ENCODE peak calls at places on chromosomes 1 and 21, in ten cellular contexts. G is H54, T is stromal cell of bone marrow, N is T-helper 2 cell, R is T-cell, J is ascending aorta, O is T-helper 17 cell, L is EL, U is immature natural killer cell, H is kidney tubule cell. M is an unnamed sample.

GRCh38 chr1:196873385-196873784 is 14.5 kb upstream of the CFHR4 start:
- DNase-seq in N (no peak), G (no peak), T (no peak), U (no peak), R (no peak), J (no peak), O (no peak), H (no peak), L (no peak), M (no peak)

GRCh38 chr21:35046880-35047229 is 2.2 kb downstream of the RUNX1 start:
- DNase-seq in T (no peak), R (no peak), U (no peak), N (no peak), J (no peak), O (no peak), G (peak), H (peak), L (peak), M (peak)

GRCh38 chr1:201022824-201023516 is 544 bp downstream of the KIF21B start:
- DNase-seq in J (no peak), G (no peak), O (no peak), T (no peak), N (no peak), U (peak), L (peak), H (no peak), R (peak), M (no peak)

GRCh38 chr1:8051650-8052049 is 25.5 kb upstream of the ERRFI1 start:
- DNase-seq in O (no peak), N (no peak), H (no peak), U (no peak), T (no peak), R (no peak), G (no peak), L (no peak), J (no peak), M (no peak)

GRCh38 chr1:220294754-220295419 is 22.6 kb upstream of the RAB3GAP2 start:
- DNase-seq in O (no peak), G (no peak), R (no peak), U (no peak), T (no peak), N (no peak), J (no peak), L (peak), H (no peak), M (peak)

GRCh38 chr1:51919684-51920083 is 41.2 kb upstream of the NRDC start:
- DNase-seq in H (no peak), U (no peak), T (no peak), J (no peak), N (no peak), L (no peak), O (no peak), R (no peak), G (no peak), M (no peak)

GRCh38 chr1:235910357-235911299 is 43.9 kb upstream of the LYST start:
- DNase-seq in H (peak), U (no peak), G (peak), J (no peak), L (peak), R (no peak), O (no peak), N (no peak), T (peak), M (peak)

GRCh38 chr1:156689960-156690672 is 12.9 kb upstream of the NES start:
- DNase-seq in O (no peak), T (no peak), G (no peak), R (no peak), U (no peak), N (no peak), L (no peak), H (peak), J (no peak), M (no peak)

GRCh38 chr1:42737257-42737656 is 2.8 kb downstream of the CLDN19 start:
- DNase-seq in G (no peak), J (no peak), U (no peak), T (no peak), O (no peak), H (peak), L (no peak), N (no peak), R (no peak), M (no peak)

M was measured in AG08395.